ENCODE peak calls at places on chromosomes 16 and 17, in nine cellular contexts. I is GM06990; G is cardiac muscle cell; Q is RPMI8226; W is activated T-helper 1 cell treated with Interleukin-2 at 50 U/mL for 16 hours; A is naive B cell; E is activated T-cell treated with anti-CD3 and anti-CD28 coated beads, Interleukin-2, amount 50 U/mL, for 72 hours; P is AG09319; T is NCI-H2081. N is an unnamed sample.

GRCh38 chr17:78013683-78014467 is 55.4 kb downstream of the TNRC6C start:
- DNase-seq in Q (peak; percentile 71), W (peak; percentile 6), E (peak; percentile 38), G (peak; percentile 89), I (no peak), T (peak; percentile 71), P (peak; percentile 64), A (peak; percentile 44), N (no peak)

GRCh38 chr16:56195151-56195550 is 3.9 kb downstream of the GNAO1 start:
- DNase-seq in I (no peak), P (no peak), E (no peak), A (no peak), T (no peak), Q (no peak), W (no peak), G (no peak), N (no peak)

GRCh38 chr16:49637933-49638695 is 217.8 kb downstream of the ZNF423 start:
- DNase-seq in Q (no peak), T (no peak), I (no peak), P (no peak), A (no peak), W (no peak), G (no peak), E (no peak), N (no peak)

GRCh38 chr16:27650073-27650701 is 100.2 kb downstream of the KATNIP start:
- DNase-seq in A (no peak), P (no peak), E (no peak), G (peak; percentile 58), T (no peak), I (no peak), Q (no peak), W (no peak), N (no peak)

GRCh38 chr17:13598353-13599167 is 3.2 kb downstream of the HS3ST3A1 start:
- DNase-seq in P (no peak), A (no peak), I (no peak), T (no peak), E (no peak), G (no peak), W (no peak), Q (no peak), N (no peak)

GRCh38 chr16:87847785-87848675 is 21.3 kb downstream of the SLC7A5 start:
- DNase-seq in I (no peak), P (no peak), E (no peak), T (no peak), Q (no peak), W (no peak), A (no peak), G (peak; percentile 31), N (no peak)

GRCh38 chr16:81586421-81586820 is 141.8 kb downstream of the CMIP start:
- DNase-seq in T (no peak), Q (no peak), E (no peak), G (no peak), W (no peak), I (no peak), A (no peak), P (no peak), N (no peak)

GRCh38 chr16:27235055-27235937 is 32.0 kb downstream of the KDM8 start:
- DNase-seq in G (peak; percentile 96), I (peak; percentile 44), T (peak; percentile 15), Q (peak; percentile 78), E (peak; percentile 87), A (peak; percentile 59), P (peak; percentile 81), W (peak; percentile 86), N (no peak)

GRCh38 chr17:40953876-40954275 is 12.9 kb downstream of the KRT39 start:
- DNase-seq in A (no peak), W (no peak), T (no peak), G (no peak), E (no peak), Q (no peak), P (peak; percentile 79), I (no peak), N (peak; percentile 96)

GRCh38 chr16:10921536-10922327 is 20.5 kb downstream of the DEXI start:
- DNase-seq in P (no peak), E (no peak), G (peak; percentile 40), W (no peak), A (no peak), T (no peak), I (no peak), Q (no peak), N (no peak)

GRCh38 chr17:29567362-29568330 is 809 bp upstream of the ABHD15 start:
- DNase-seq in Q (peak; percentile 88), P (no peak), T (no peak), A (peak; percentile 82), G (peak; percentile 40), E (peak; percentile 92), W (peak; percentile 69), I (peak; percentile 88), N (no peak)

GRCh38 chr16:7910116-7910515 is 577.5 kb downstream of the RBFOX1 start:
- DNase-seq in T (peak; percentile 63), Q (no peak), E (no peak), I (no peak), P (no peak), G (no peak), W (no peak), A (no peak), N (no peak)